ENCODE peak calls at places on chromosomes 4 and X, in six cellular contexts. R is AG08396; B is aorta; G is stimulated activated CD4-positive, alpha-beta T cell treated with anti-CD3 and anti-CD28 coated beads, Interleukin-2, amount 100 ng/mL, for 24 hours; Y is NCI-H1694; F is activated CD8-positive, alpha-beta T cell treated with anti-CD3 and anti-CD28 coated beads, Interleukin-2, amount 10 ng/mL, durations not matched to agents 7 days and 5 days. C is an unnamed sample.

GRCh38 chr4:89898304-89898716 is 3.7 kb downstream of the MMRN1 start:
- DNase-seq in G (no peak), R (no peak), Y (no peak), B (no peak), F (no peak), C (peak)

GRCh38 chrX:68490644-68491043 is 8.2 kb upstream of the YIPF6 start:
- DNase-seq in F (no peak), R (peak), G (no peak), B (no peak), Y (no peak), C (no peak)

GRCh38 chr4:73904491-73904890 is 35.3 kb downstream of the CXCL1 start:
- DNase-seq in Y (no peak), G (no peak), R (no peak), B (no peak), F (no peak), C (no peak)

GRCh38 chrX:104112326-104112951 is at the start of gene ZCCHC18:
- DNase-seq in G (peak), R (peak), B (peak), F (peak), Y (peak), C (peak)

GRCh38 chrX:108072746-108073145 is 18.6 kb downstream of the PSMD10 start:
- DNase-seq in R (no peak), Y (no peak), G (no peak), B (no peak), F (no peak), C (no peak)

GRCh38 chr4:83112239-83112638 is 2.3 kb downstream of the PLAC8 start:
- DNase-seq in G (no peak), B (no peak), Y (no peak), R (no peak), F (peak), C (no peak)

GRCh38 chr4:89134775-89135319 is 23.5 kb downstream of the TIGD2 start:
- DNase-seq in R (peak), G (no peak), Y (no peak), B (no peak), F (no peak), C (no peak)

GRCh38 chr4:174989791-174990190 is 71.6 kb downstream of the ADAM29 start:
- DNase-seq in G (no peak), R (no peak), F (no peak), Y (no peak), B (no peak), C (no peak)

GRCh38 chr4:151665022-151665421 is 95.8 kb downstream of the GATB start:
- DNase-seq in Y (no peak), B (no peak), F (no peak), R (no peak), G (no peak), C (no peak)

GRCh38 chrX:132463411-132463810 is 25.4 kb downstream of the MBNL3 start:
- DNase-seq in F (peak), Y (no peak), B (no peak), G (peak), R (no peak), C (peak)

GRCh38 chr4:150477869-150478268 is 104.1 kb upstream of the MAB21L2 start:
- DNase-seq in B (no peak), R (no peak), F (no peak), G (no peak), Y (no peak), C (no peak)

GRCh38 chr4:48175806-48176205 is 41.8 kb upstream of the TXK start:
- DNase-seq in G (no peak), R (no peak), Y (no peak), F (no peak), B (no peak), C (no peak)

GRCh38 chrX:122625821-122626220 is 558.3 kb upstream of the GRIA3 start:
- DNase-seq in B (no peak), F (no peak), R (peak), G (no peak), Y (no peak), C (no peak)

GRCh38 chr4:16670726-16671125 is 227.7 kb downstream of the LDB2 start:
- DNase-seq in Y (no peak), B (no peak), R (no peak), F (no peak), G (no peak), C (no peak)

GRCh38 chr4:95869961-95870500 is 30.1 kb downstream of the PDHA2 start:
- DNase-seq in B (no peak), R (no peak), F (no peak), Y (no peak), G (no peak), C (no peak)

GRCh38 chrX:118974088-118974907 is at the start of gene LONRF3:
- DNase-seq in R (peak), Y (peak), F (peak), G (peak), B (peak), C (peak)

GRCh38 chr4:156788782-156789181 is 182.8 kb downstream of the PDGFC start:
- DNase-seq in R (no peak), G (no peak), Y (no peak), F (no peak), B (no peak), C (no peak)

GRCh38 chrX:129427267-129427666 is 96.0 kb downstream of the SMARCA1 start:
- DNase-seq in B (no peak), F (no peak), G (no peak), Y (no peak), R (no peak), C (no peak)

GRCh38 chrX:149982310-149982709 is 44.0 kb upstream of the EOLA2 start:
- DNase-seq in B (no peak), G (no peak), F (no peak), Y (no peak), R (no peak), C (no peak)

GRCh38 chrX:40016702-40017101 is 81.1 kb downstream of the BCOR start:
- DNase-seq in B (no peak), R (no peak), G (no peak), F (no peak), Y (no peak), C (no peak)

GRCh38 chr4:139746430-139746829 is 80.8 kb downstream of the MGST2 start:
- DNase-seq in B (no peak), Y (no peak), R (no peak), F (no peak), G (no peak), C (no peak)

GRCh38 chr4:99664703-99665102 is 7.1 kb upstream of the C4orf54 start:
- DNase-seq in R (no peak), G (no peak), F (no peak), B (no peak), Y (no peak), C (no peak)

GRCh38 chr4:83993774-83994173 is 457.9 kb downstream of the GPAT3 start:
- DNase-seq in F (no peak), Y (no peak), R (no peak), G (peak), B (no peak), C (no peak)

C was measured in activated CD4-positive, alpha-beta memory T cell treated with anti-CD3 and anti-CD28 coated beads for 36 hours.